ENCODE peak calls at places on chromosomes 12 and 14, in seven cellular contexts. One of them, this sample, is unnamed.

GRCh38 chr12:34398366-34398705 is 376.0 kb downstream of the ALG10 start:
- DNase-seq in upper lobe of right lung: peak; percentile 53
- DNase-seq in neural progenitor cell: no peak
- DNase-seq in stomach: peak; percentile 16
- DNase-seq in GM23248: no peak
- DNase-seq in body of pancreas: peak; percentile 4
- DNase-seq in heart right ventricle: peak; percentile 1
- DNase-seq in this sample: no peak

GRCh38 chr14:70045296-70045695 is 143.5 kb downstream of the SLC8A3 start:
- DNase-seq in upper lobe of right lung: no peak
- DNase-seq in neural progenitor cell: no peak
- DNase-seq in stomach: no peak
- DNase-seq in GM23248: peak; percentile 34
- DNase-seq in body of pancreas: no peak
- DNase-seq in heart right ventricle: no peak
- DNase-seq in this sample: no peak

GRCh38 chr12:75560167-75560566 is 48.8 kb upstream of the KRR1 start:
- DNase-seq in upper lobe of right lung: no peak
- DNase-seq in neural progenitor cell: no peak
- DNase-seq in stomach: no peak
- DNase-seq in GM23248: peak; percentile 42
- DNase-seq in body of pancreas: no peak
- DNase-seq in heart right ventricle: no peak
- DNase-seq in this sample: no peak

GRCh38 chr14:102875652-102876051 is 46.8 kb upstream of the AMN start:
- DNase-seq in upper lobe of right lung: no peak
- DNase-seq in neural progenitor cell: no peak
- DNase-seq in stomach: no peak
- DNase-seq in GM23248: no peak
- DNase-seq in body of pancreas: no peak
- DNase-seq in heart right ventricle: no peak
- DNase-seq in this sample: no peak

GRCh38 chr14:102925646-102926045 is 3.2 kb downstream of the AMN start:
- DNase-seq in upper lobe of right lung: no peak
- DNase-seq in neural progenitor cell: no peak
- DNase-seq in stomach: no peak
- DNase-seq in GM23248: no peak
- DNase-seq in body of pancreas: no peak
- DNase-seq in heart right ventricle: no peak
- DNase-seq in this sample: no peak

GRCh38 chr12:100044266-100044665 is 59.5 kb upstream of the ANKS1B start:
- DNase-seq in upper lobe of right lung: no peak
- DNase-seq in neural progenitor cell: no peak
- DNase-seq in stomach: no peak
- DNase-seq in GM23248: no peak
- DNase-seq in body of pancreas: no peak
- DNase-seq in heart right ventricle: no peak
- DNase-seq in this sample: no peak

GRCh38 chr14:60589442-60589841 is 59.8 kb downstream of the SIX1 start:
- DNase-seq in upper lobe of right lung: no peak
- DNase-seq in neural progenitor cell: no peak
- DNase-seq in stomach: no peak
- DNase-seq in GM23248: no peak
- DNase-seq in body of pancreas: no peak
- DNase-seq in heart right ventricle: no peak
- DNase-seq in this sample: no peak

GRCh38 chr14:77154421-77154820 is 12.8 kb upstream of the ZDHHC22 start:
- DNase-seq in upper lobe of right lung: no peak
- DNase-seq in neural progenitor cell: no peak
- DNase-seq in stomach: no peak
- DNase-seq in GM23248: no peak
- DNase-seq in body of pancreas: no peak
- DNase-seq in heart right ventricle: no peak
- DNase-seq in this sample: no peak

GRCh38 chr14:50060871-50061663 is 55.3 kb downstream of the VCPKMT start:
- DNase-seq in upper lobe of right lung: peak; percentile 64
- DNase-seq in neural progenitor cell: no peak
- DNase-seq in stomach: no peak
- DNase-seq in GM23248: peak; percentile 94
- DNase-seq in body of pancreas: peak; percentile 57
- DNase-seq in heart right ventricle: peak; percentile 67
- DNase-seq in this sample: peak; percentile 47

GRCh38 chr12:109307051-109307450 is 2.0 kb downstream of the FOXN4 start:
- DNase-seq in upper lobe of right lung: no peak
- DNase-seq in neural progenitor cell: no peak
- DNase-seq in stomach: no peak
- DNase-seq in GM23248: no peak
- DNase-seq in body of pancreas: no peak
- DNase-seq in heart right ventricle: no peak
- DNase-seq in this sample: no peak

GRCh38 chr12:100142851-100143559 is at the start of gene BLTP3B:
- DNase-seq in upper lobe of right lung: peak; percentile 96
- DNase-seq in neural progenitor cell: peak; percentile 94
- DNase-seq in stomach: peak; percentile 94
- DNase-seq in GM23248: peak; percentile 97
- DNase-seq in body of pancreas: peak; percentile 90
- DNase-seq in heart right ventricle: peak; percentile 93
- DNase-seq in this sample: peak; percentile 93

GRCh38 chr14:105865904-105866840 is 339.8 kb downstream of the TMEM121 start:
- DNase-seq in upper lobe of right lung: peak; percentile 62
- DNase-seq in neural progenitor cell: no peak
- DNase-seq in stomach: peak; percentile 23
- DNase-seq in GM23248: no peak
- DNase-seq in body of pancreas: peak; percentile 9
- DNase-seq in heart right ventricle: no peak
- DNase-seq in this sample: no peak

GRCh38 chr12:48351022-48351708 is 446 bp upstream of the ZNF641 start:
- DNase-seq in upper lobe of right lung: no peak
- DNase-seq in neural progenitor cell: no peak
- DNase-seq in stomach: peak; percentile 72
- DNase-seq in GM23248: peak; percentile 89
- DNase-seq in body of pancreas: peak; percentile 85
- DNase-seq in heart right ventricle: peak; percentile 75
- DNase-seq in this sample: no peak

GRCh38 chr12:48361664-48362339 is 11.1 kb upstream of the ZNF641 start:
- DNase-seq in upper lobe of right lung: no peak
- DNase-seq in neural progenitor cell: no peak
- DNase-seq in stomach: no peak
- DNase-seq in GM23248: no peak
- DNase-seq in body of pancreas: no peak
- DNase-seq in heart right ventricle: no peak
- DNase-seq in this sample: no peak

GRCh38 chr12:48358937-48359509 is 8.3 kb upstream of the ZNF641 start:
- DNase-seq in upper lobe of right lung: no peak
- DNase-seq in neural progenitor cell: no peak
- DNase-seq in stomach: no peak
- DNase-seq in GM23248: no peak
- DNase-seq in body of pancreas: peak; percentile 30
- DNase-seq in heart right ventricle: no peak
- DNase-seq in this sample: no peak

GRCh38 chr12:48352157-48352775 is 1.5 kb upstream of the ZNF641 start:
- DNase-seq in upper lobe of right lung: no peak
- DNase-seq in neural progenitor cell: no peak
- DNase-seq in stomach: no peak
- DNase-seq in GM23248: no peak
- DNase-seq in body of pancreas: no peak
- DNase-seq in heart right ventricle: no peak
- DNase-seq in this sample: no peak

GRCh38 chr12:48356041-48356768 is 5.5 kb upstream of the ZNF641 start:
- DNase-seq in upper lobe of right lung: no peak
- DNase-seq in neural progenitor cell: no peak
- DNase-seq in stomach: no peak
- DNase-seq in GM23248: peak; percentile 17
- DNase-seq in body of pancreas: no peak
- DNase-seq in heart right ventricle: no peak
- DNase-seq in this sample: no peak
- H3K9me3 ChIP-seq in upper lobe of right lung: no peaks in the 10 kb centered on the region
- H3K9me3 ChIP-seq in neural progenitor cell: no peaks in the 10 kb centered on the region
- H3K9me3 ChIP-seq in stomach: no peaks in the 10 kb centered on the region
- H3K9me3 ChIP-seq in GM23248: no peaks in the 10 kb centered on the region
- H3K9me3 ChIP-seq in body of pancreas: no peaks in the 10 kb centered on the region
- H3K9me3 ChIP-seq in heart right ventricle: no peaks in the 10 kb centered on the region
- H3K9me3 ChIP-seq in this sample: no peaks in the 10 kb centered on the region

GRCh38 chr12:133222211-133222610 is 13.5 kb downstream of the ANHX start:
- DNase-seq in upper lobe of right lung: no peak
- DNase-seq in neural progenitor cell: no peak
- DNase-seq in stomach: no peak
- DNase-seq in GM23248: no peak
- DNase-seq in body of pancreas: no peak
- DNase-seq in heart right ventricle: no peak
- DNase-seq in this sample: no peak
- H3K9me3 ChIP-seq in upper lobe of right lung: peaks cover 4% of the 10 kb centered on the region
- H3K9me3 ChIP-seq in neural progenitor cell: no peaks in the 10 kb centered on the region
- H3K9me3 ChIP-seq in stomach: peaks cover 94% of the 10 kb centered on the region
- H3K9me3 ChIP-seq in GM23248: no peaks in the 10 kb centered on the region
- H3K9me3 ChIP-seq in body of pancreas: peaks cover 38% of the 10 kb centered on the region
- H3K9me3 ChIP-seq in heart right ventricle: peaks cover 38% of the 10 kb centered on the region
- H3K9me3 ChIP-seq in this sample: peaks cover 9% of the 10 kb centered on the region

GRCh38 chr12:23238190-23238589 is 613.2 kb downstream of the ETNK1 start:
- DNase-seq in upper lobe of right lung: no peak
- DNase-seq in neural progenitor cell: no peak
- DNase-seq in stomach: no peak
- DNase-seq in GM23248: no peak
- DNase-seq in body of pancreas: no peak
- DNase-seq in heart right ventricle: no peak
- DNase-seq in this sample: no peak
- H3K9me3 ChIP-seq in upper lobe of right lung: no peaks in the 10 kb centered on the region
- H3K9me3 ChIP-seq in neural progenitor cell: no peaks in the 10 kb centered on the region
- H3K9me3 ChIP-seq in stomach: no peaks in the 10 kb centered on the region
- H3K9me3 ChIP-seq in GM23248: no peaks in the 10 kb centered on the region
- H3K9me3 ChIP-seq in body of pancreas: no peaks in the 10 kb centered on the region
- H3K9me3 ChIP-seq in heart right ventricle: no peaks in the 10 kb centered on the region
- H3K9me3 ChIP-seq in this sample: peaks cover 4% of the 10 kb centered on the region

DNA sequence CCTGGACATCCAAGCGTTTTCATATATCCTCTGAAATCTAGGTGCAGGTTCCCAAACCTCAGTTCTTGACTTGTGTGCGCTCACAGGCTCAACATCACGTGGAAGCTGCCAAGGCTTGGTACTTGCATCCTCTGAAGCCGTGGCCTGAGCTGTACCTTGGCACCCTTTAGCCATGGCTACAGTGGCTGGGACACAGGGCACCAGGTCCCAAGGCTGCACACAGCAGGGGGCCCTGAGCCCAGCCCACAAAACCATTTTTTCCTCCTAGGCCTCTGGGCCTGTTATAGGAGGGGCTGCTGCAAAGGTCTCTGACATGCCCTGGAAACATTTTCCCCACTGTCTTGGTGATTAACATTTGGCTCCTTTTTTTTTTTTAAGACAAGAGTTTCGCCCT is 11.6 kb upstream of the FAM177A1 start:
- DNase-seq in upper lobe of right lung: no peak
- DNase-seq in neural progenitor cell: no peak
- DNase-seq in stomach: no peak
- DNase-seq in GM23248: no peak
- DNase-seq in body of pancreas: no peak
- DNase-seq in heart right ventricle: no peak
- DNase-seq in this sample: no peak
- H3K9me3 ChIP-seq in upper lobe of right lung: peaks cover 11% of the 10 kb centered on the region
- H3K9me3 ChIP-seq in neural progenitor cell: no peaks in the 10 kb centered on the region
- H3K9me3 ChIP-seq in stomach: peaks cover 19% of the 10 kb centered on the region
- H3K9me3 ChIP-seq in GM23248: no peaks in the 10 kb centered on the region
- H3K9me3 ChIP-seq in body of pancreas: no peaks in the 10 kb centered on the region
- H3K9me3 ChIP-seq in heart right ventricle: peaks cover 10% of the 10 kb centered on the region
- H3K9me3 ChIP-seq in this sample: peaks cover 11% of the 10 kb centered on the region

GRCh38 chr12:20885116-20885515 is 74.6 kb downstream of the SLCO1B3 start:
- DNase-seq in upper lobe of right lung: no peak
- DNase-seq in neural progenitor cell: no peak
- DNase-seq in stomach: no peak
- DNase-seq in GM23248: no peak
- DNase-seq in body of pancreas: no peak
- DNase-seq in heart right ventricle: no peak
- DNase-seq in this sample: no peak

GRCh38 chr12:20885552-20885951 is 75.0 kb downstream of the SLCO1B3 start:
- DNase-seq in upper lobe of right lung: no peak
- DNase-seq in neural progenitor cell: no peak
- DNase-seq in stomach: no peak
- DNase-seq in GM23248: no peak
- DNase-seq in body of pancreas: no peak
- DNase-seq in heart right ventricle: no peak
- DNase-seq in this sample: no peak

DNA sequence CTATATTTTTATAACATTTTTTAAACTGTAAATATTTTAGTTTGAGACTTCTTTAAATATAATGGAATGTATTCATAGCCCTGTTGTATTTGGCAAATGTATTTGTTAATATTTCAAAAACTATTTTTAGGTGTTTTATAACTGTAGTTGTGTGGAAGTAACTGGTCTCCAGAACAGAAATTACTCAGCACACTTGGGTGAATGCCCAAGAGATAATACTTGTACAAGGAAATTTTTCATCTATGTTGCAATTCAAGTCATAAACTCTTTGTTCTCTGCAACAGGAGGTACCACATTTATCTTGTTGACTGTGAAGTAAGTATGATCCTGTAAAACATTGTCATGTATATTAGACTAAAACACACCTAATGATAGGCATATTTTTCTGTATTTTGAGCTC is 72.8 kb downstream of the SLCO1B3 start:
- DNase-seq in upper lobe of right lung: no peak
- DNase-seq in neural progenitor cell: no peak
- DNase-seq in stomach: peak; percentile 65
- DNase-seq in GM23248: no peak
- DNase-seq in body of pancreas: peak; percentile 66
- DNase-seq in heart right ventricle: peak; percentile 12
- DNase-seq in this sample: no peak
- H3K9me3 ChIP-seq in upper lobe of right lung: no peaks in the 10 kb centered on the region
- H3K9me3 ChIP-seq in neural progenitor cell: no peaks in the 10 kb centered on the region
- H3K9me3 ChIP-seq in stomach: no peaks in the 10 kb centered on the region
- H3K9me3 ChIP-seq in GM23248: no peaks in the 10 kb centered on the region
- H3K9me3 ChIP-seq in body of pancreas: no peaks in the 10 kb centered on the region
- H3K9me3 ChIP-seq in heart right ventricle: peaks cover 6% of the 10 kb centered on the region
- H3K9me3 ChIP-seq in this sample: no peaks in the 10 kb centered on the region

DNA sequence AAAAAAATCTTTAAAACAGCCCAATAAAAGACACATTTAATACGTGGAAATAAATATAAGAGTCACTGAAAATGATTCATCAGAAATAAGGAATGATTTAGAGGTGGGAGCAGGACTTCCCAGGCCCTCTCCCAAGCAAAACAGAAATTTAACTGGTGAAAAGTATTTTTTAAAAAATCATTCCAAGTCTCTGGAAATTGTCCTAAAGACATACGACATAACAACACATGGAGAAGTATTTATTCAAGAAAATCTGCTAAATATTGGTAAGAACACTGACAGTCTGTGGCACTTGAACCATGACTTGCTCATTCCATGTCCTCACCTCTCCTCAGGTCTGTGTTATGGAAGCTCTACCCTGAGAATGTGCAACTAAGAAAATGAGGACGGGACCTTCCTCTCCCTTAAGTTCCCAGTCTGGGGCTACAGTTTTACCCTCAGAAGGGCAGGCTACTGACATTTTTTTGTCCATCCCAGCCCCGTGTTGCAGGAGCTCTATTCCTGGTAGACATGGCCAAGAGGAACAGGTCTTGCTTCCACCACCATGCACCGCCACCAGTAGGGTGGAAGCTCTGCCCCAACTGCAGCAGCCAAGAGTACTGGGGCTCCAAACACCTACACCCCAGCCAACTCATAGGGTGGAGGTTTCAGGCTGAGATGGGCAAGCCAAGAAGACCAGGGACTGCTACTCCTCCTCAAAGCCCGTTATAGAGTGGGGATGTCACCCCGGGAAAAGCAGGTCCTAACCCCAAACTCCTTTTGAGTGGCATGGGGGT is 193.0 kb downstream of the CRADD start:
- DNase-seq in upper lobe of right lung: no peak
- DNase-seq in neural progenitor cell: no peak
- DNase-seq in stomach: no peak
- DNase-seq in GM23248: no peak
- DNase-seq in body of pancreas: no peak
- DNase-seq in heart right ventricle: no peak
- DNase-seq in this sample: no peak
- H3K9me3 ChIP-seq in upper lobe of right lung: peaks cover 23% of the 10 kb centered on the region
- H3K9me3 ChIP-seq in neural progenitor cell: peaks cover 18% of the 10 kb centered on the region
- H3K9me3 ChIP-seq in stomach: peaks cover 64% of the 10 kb centered on the region
- H3K9me3 ChIP-seq in GM23248: peaks cover 24% of the 10 kb centered on the region
- H3K9me3 ChIP-seq in body of pancreas: peaks cover 3% of the 10 kb centered on the region
- H3K9me3 ChIP-seq in heart right ventricle: peaks cover 78% of the 10 kb centered on the region
- H3K9me3 ChIP-seq in this sample: peaks cover 14% of the 10 kb centered on the region

This sample was measured in T-helper 17 cell.